ENCODE peak calls at places on chromosomes 12 and 14, in four cellular contexts. J is AG04450, L is HEK293T, F is Peyer's patch. S is an unnamed sample.

GRCh38 chr14:106738075-106738474 is 1211.7 kb downstream of the TMEM121 start:
- DNase-seq in J (no peak), L (no peak), F (no peak), S (peak)

GRCh38 chr12:11949738-11950403 is 120.9 kb upstream of the BCL2L14 start:
- DNase-seq in J (no peak), L (no peak), F (no peak), S (no peak)

GRCh38 chr12:118357327-118358007 is 15.2 kb downstream of the TAOK3 start:
- DNase-seq in J (no peak), L (peak), F (peak), S (peak)

GRCh38 chr12:48890657-48891418 is 25.2 kb upstream of the RND1 start:
- DNase-seq in J (peak), L (peak), F (peak), S (peak)

GRCh38 chr12:23564454-23564853 is 385.0 kb downstream of the SOX5 start:
- DNase-seq in J (no peak), L (peak), F (no peak), S (no peak)

GRCh38 chr14:80427101-80427500 is 215.8 kb upstream of the DIO2 start:
- DNase-seq in J (no peak), L (no peak), F (no peak), S (no peak)

GRCh38 chr14:22003471-22003870 is 329.9 kb upstream of the OR4E1 start:
- DNase-seq in J (no peak), L (no peak), F (no peak), S (no peak)

GRCh38 chr14:61280526-61281185 is 482 bp downstream of the TMEM30B start:
- DNase-seq in J (no peak), L (no peak), F (peak), S (peak)

GRCh38 chr12:14946856-14947255 is 8.5 kb upstream of the ERP27 start:
- DNase-seq in J (no peak), L (no peak), F (no peak), S (no peak)

GRCh38 chr12:119024226-119024810 is 43.0 kb downstream of the SRRM4 start:
- DNase-seq in J (no peak), L (no peak), F (no peak), S (no peak)

GRCh38 chr14:64879635-64880381 is at the start of gene SPTB:
- DNase-seq in J (no peak), L (peak), F (peak), S (peak)

GRCh38 chr14:69079188-69079742 is 73.7 kb downstream of the DCAF5 start:
- DNase-seq in J (peak), L (no peak), F (no peak), S (no peak)

GRCh38 chr14:96297000-96297399 is 41.0 kb downstream of the BDKRB1 start:
- DNase-seq in J (no peak), L (no peak), F (no peak), S (no peak)

GRCh38 chr12:25249951-25250738 is 584 bp downstream of the KRAS start:
- DNase-seq in J (no peak), L (peak), F (peak), S (peak)

GRCh38 chr12:578743-579449 is 84.3 kb downstream of the NINJ2 start:
- DNase-seq in J (no peak), L (no peak), F (no peak), S (no peak)

GRCh38 chr12:88952543-88952942 is 372.3 kb upstream of the KITLG start:
- DNase-seq in J (no peak), L (no peak), F (no peak), S (peak)

GRCh38 chr14:60981626-60982455 is 796 bp downstream of the SLC38A6 start:
- DNase-seq in J (peak), L (peak), F (no peak), S (peak)

GRCh38 chr12:89983622-89984021 is 275.0 kb upstream of the ATP2B1 start:
- DNase-seq in J (no peak), L (no peak), F (no peak), S (no peak)

GRCh38 chr12:120466560-120467315 is 2.8 kb downstream of the SRSF9 start:
- DNase-seq in J (no peak), L (no peak), F (peak), S (peak)